ENCODE peak calls at places on chromosomes 1 and 21, in five cellular contexts. H is lower lobe of right lung, D is substantia nigra, Z is HCT116, K is right lobe of liver. U is an unnamed sample.

GRCh38 chr1:200483491-200484143 is 73.8 kb upstream of the ZNF281 start:
- DNase-seq in H (no peak), D (no peak), Z (peak), K (no peak), U (no peak)

GRCh38 chr1:15684042-15684461 is at the start of gene PLEKHM2:
- DNase-seq in H (peak), D (no peak), Z (no peak), K (no peak), U (no peak)

GRCh38 chr1:115068780-115069179 is 20.5 kb downstream of the TSPAN2 start:
- DNase-seq in H (no peak), D (no peak), Z (no peak), K (no peak), U (no peak)

GRCh38 chr1:174258148-174258550 is 98.8 kb downstream of the RABGAP1L start:
- DNase-seq in H (no peak), D (no peak), Z (peak), K (no peak), U (peak)

GRCh38 chr1:232704256-232704655 is 74.3 kb upstream of the SIPA1L2 start:
- DNase-seq in H (no peak), D (no peak), Z (no peak), K (no peak), U (no peak)

GRCh38 chr1:185561629-185562028 is 172.6 kb upstream of the HMCN1 start:
- DNase-seq in H (no peak), D (no peak), Z (no peak), K (no peak), U (no peak)

GRCh38 chr1:171898956-171899355 is 57.7 kb downstream of the DNM3 start:
- DNase-seq in H (no peak), D (peak), Z (no peak), K (no peak), U (peak)

GRCh38 chr1:79704067-79704466 is 697.5 kb upstream of the ADGRL4 start:
- DNase-seq in H (no peak), D (no peak), Z (no peak), K (no peak), U (no peak)

GRCh38 chr1:240337795-240338194 is 246.1 kb downstream of the FMN2 start:
- DNase-seq in H (no peak), D (no peak), Z (no peak), K (no peak), U (no peak)

GRCh38 chr1:41239988-41240610 is 2.0 kb downstream of the SCMH1 start:
- DNase-seq in H (no peak), D (no peak), Z (no peak), K (no peak), U (no peak)

GRCh38 chr1:21297975-21298374 is 7.7 kb upstream of the ECE1 start:
- DNase-seq in H (no peak), D (no peak), Z (no peak), K (no peak), U (no peak)

GRCh38 chr21:44930543-44930981 is 9.3 kb upstream of the SLX9 start:
- DNase-seq in H (peak), D (no peak), Z (no peak), K (peak), U (no peak)

GRCh38 chr1:91123773-91124172 is 101.9 kb upstream of the ZNF644 start:
- DNase-seq in H (no peak), D (no peak), Z (no peak), K (no peak), U (no peak)

GRCh38 chr1:91122106-91122717 is 100.4 kb upstream of the ZNF644 start:
- DNase-seq in H (no peak), D (no peak), Z (no peak), K (no peak), U (no peak)

GRCh38 chr1:91123319-91123718 is 101.5 kb upstream of the ZNF644 start:
- DNase-seq in H (no peak), D (no peak), Z (no peak), K (peak), U (no peak)

GRCh38 chr1:91124989-91125417 is 103.2 kb upstream of the ZNF644 start:
- DNase-seq in H (no peak), D (no peak), Z (no peak), K (no peak), U (no peak)

GRCh38 chr1:91124290-91124975 is 102.6 kb upstream of the ZNF644 start:
- DNase-seq in H (no peak), D (no peak), Z (no peak), K (no peak), U (no peak)
- H3K27ac ChIP-seq in H (no peak), D (no peak), Z (no peak), K (no peak), U (no peak)

GRCh38 chr1:2537785-2538115 is 7.7 kb upstream of the HES5 start:
- DNase-seq in H (no peak), D (no peak), Z (no peak), K (no peak), U (no peak)
- H3K27ac ChIP-seq in H (no peak), D (no peak), Z (no peak), K (no peak), U (no peak)

GRCh38 chr1:10516244-10516643 is 41.5 kb downstream of the PEX14 start:
- DNase-seq in H (no peak), D (no peak), Z (no peak), K (no peak), U (no peak)

GRCh38 chr1:10516925-10517676 is 42.4 kb downstream of the PEX14 start:
- DNase-seq in H (no peak), D (no peak), Z (no peak), K (no peak), U (no peak)

GRCh38 chr1:10515627-10516026 is 40.9 kb downstream of the PEX14 start:
- DNase-seq in H (no peak), D (no peak), Z (no peak), K (no peak), U (no peak)

GRCh38 chr1:10519016-10519417 is 44.3 kb downstream of the PEX14 start:
- DNase-seq in H (no peak), D (no peak), Z (no peak), K (peak), U (no peak)

GRCh38 chr1:10517677-10517982 is 42.9 kb downstream of the PEX14 start:
- DNase-seq in H (no peak), D (no peak), Z (no peak), K (no peak), U (no peak)
- H3K27ac ChIP-seq in H (peak), D (no peak), Z (no peak), K (no peak), U (no peak)

GRCh38 chr21:38443110-38443509 is 55.2 kb downstream of the ERG start:
- DNase-seq in H (no peak), D (no peak), Z (no peak), K (no peak), U (no peak)

GRCh38 chr21:38448619-38449186 is 49.6 kb downstream of the ERG start:
- DNase-seq in H (no peak), D (no peak), Z (no peak), K (no peak), U (no peak)

GRCh38 chr21:38447611-38448010 is 50.7 kb downstream of the ERG start:
- DNase-seq in H (no peak), D (no peak), Z (no peak), K (no peak), U (no peak)
- H3K27ac ChIP-seq in H (no peak), D (no peak), Z (no peak), K (no peak), U (no peak)

DNA sequence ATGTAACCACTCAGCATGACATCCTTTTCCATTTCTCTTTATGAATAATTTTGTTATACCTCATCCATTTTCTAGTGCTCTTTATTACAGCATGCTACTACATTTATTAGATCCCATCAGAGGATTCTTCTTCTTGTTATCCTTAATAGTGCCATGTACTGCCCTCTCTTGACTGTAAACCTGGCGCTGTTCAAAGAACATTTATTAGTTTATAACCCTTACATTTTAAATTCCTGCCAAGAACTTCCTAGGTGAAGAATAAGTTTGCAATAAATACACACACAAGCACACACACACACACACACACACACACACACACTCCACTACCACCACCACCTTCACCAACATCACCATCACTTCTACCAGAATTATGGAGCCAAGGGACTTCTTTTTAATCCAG is 556.6 kb downstream of the LMO4 start:
- DNase-seq in H (no peak), D (no peak), Z (no peak), K (no peak), U (no peak)
- H3K27ac ChIP-seq in H (no peak), D (no peak), Z (no peak), K (no peak), U (no peak)